ENCODE peak calls at places on chromosomes 12 and 14, in nine cellular contexts. I is GM23248; P is AG10803; G is effector memory CD4-positive, alpha-beta T cell; A is pancreas; H is astrocyte of the spinal cord; N is left ventricle myocardium inferior; R is BJ; C is AG04449. J is an unnamed sample.

GRCh38 chr14:71716371-71716770 is 215.9 kb upstream of the RGS6 start:
- DNase-seq in C (no peak), N (no peak), R (no peak), H (peak), P (peak), G (no peak), A (no peak), I (peak), J (no peak)

GRCh38 chr12:120252071-120252906 is 13.2 kb downstream of the PXN start:
- DNase-seq in R (no peak), G (peak), A (no peak), P (no peak), C (no peak), N (no peak), I (no peak), H (no peak), J (peak)

GRCh38 chr12:118219772-118220171 is 83.8 kb downstream of the PEBP1 start:
- DNase-seq in R (no peak), G (no peak), C (no peak), N (no peak), A (no peak), I (no peak), P (no peak), H (no peak), J (no peak)

GRCh38 chr12:21801522-21802288 is 27.2 kb upstream of the KCNJ8 start:
- DNase-seq in I (no peak), N (no peak), R (no peak), G (no peak), H (no peak), A (no peak), C (no peak), P (no peak), J (no peak)

GRCh38 chr12:85798122-85798521 is 38.1 kb downstream of the RASSF9 start:
- DNase-seq in N (no peak), H (no peak), R (no peak), P (no peak), C (no peak), G (no peak), I (no peak), A (no peak), J (no peak)

GRCh38 chr12:40768125-40768864 is 76.1 kb downstream of the CNTN1 start:
- DNase-seq in H (no peak), G (no peak), R (no peak), N (no peak), I (no peak), A (no peak), C (no peak), P (no peak), J (no peak)

GRCh38 chr12:74957231-74957630 is 252.4 kb downstream of the KCNC2 start:
- DNase-seq in H (no peak), N (no peak), R (no peak), C (no peak), I (no peak), G (no peak), P (no peak), A (no peak), J (no peak)

GRCh38 chr12:31929140-31929526 is 30.1 kb upstream of the RESF1 start:
- DNase-seq in I (no peak), P (no peak), H (no peak), A (no peak), C (no peak), G (no peak), N (no peak), R (no peak), J (peak)

GRCh38 chr12:58487280-58488141 is 432.8 kb downstream of the LRIG3 start:
- DNase-seq in A (no peak), I (peak), H (peak), R (peak), G (no peak), P (peak), C (peak), N (no peak), J (no peak)

GRCh38 chr12:16385779-16386646 is 38.6 kb downstream of the MGST1 start:
- DNase-seq in A (peak), I (peak), P (peak), C (peak), G (no peak), N (no peak), R (peak), H (peak), J (no peak)

GRCh38 chr14:22268875-22269274 is 320.1 kb downstream of the DAD1 start:
- DNase-seq in C (no peak), G (no peak), R (no peak), H (peak), N (no peak), A (no peak), P (no peak), I (peak), J (peak)

GRCh38 chr14:85273952-85274351 is 256.0 kb upstream of the FLRT2 start:
- DNase-seq in I (no peak), H (no peak), G (no peak), N (no peak), R (no peak), C (no peak), A (no peak), P (no peak), J (no peak)

GRCh38 chr12:77108707-77109106 is 43.3 kb upstream of the E2F7 start:
- DNase-seq in R (no peak), A (no peak), H (peak), N (no peak), I (no peak), P (no peak), G (no peak), C (no peak), J (no peak)

GRCh38 chr12:7349418-7349817 is 45.5 kb downstream of the ACSM4 start:
- DNase-seq in A (no peak), G (no peak), I (no peak), R (no peak), N (no peak), C (no peak), H (no peak), P (no peak), J (no peak)

GRCh38 chr12:49868952-49869815 is 26.3 kb upstream of the BCDIN3D start:
- DNase-seq in H (peak), I (peak), N (peak), R (peak), P (peak), G (no peak), C (peak), A (peak), J (no peak)

GRCh38 chr12:20369164-20370000 is 1.0 kb downstream of the PDE3A start:
- DNase-seq in C (no peak), H (peak), A (peak), N (peak), G (no peak), P (peak), I (peak), R (no peak), J (no peak)

GRCh38 chr12:117084405-117085317 is 14.6 kb downstream of the TESC start:
- DNase-seq in P (no peak), I (no peak), G (no peak), C (no peak), N (no peak), R (no peak), H (no peak), A (no peak), J (no peak)

GRCh38 chr14:100537701-100538565 is 49.3 kb downstream of the BEGAIN start:
- DNase-seq in A (peak), C (no peak), H (no peak), N (peak), I (no peak), G (no peak), R (no peak), P (no peak), J (no peak)

GRCh38 chr12:42921741-42922511 is 332.4 kb upstream of the PRICKLE1 start:
- DNase-seq in G (no peak), P (no peak), H (peak), I (peak), C (peak), A (no peak), R (peak), N (no peak), J (no peak)

GRCh38 chr12:57813971-57814771 is 4.4 kb downstream of the AVIL start:
- DNase-seq in N (no peak), G (no peak), I (no peak), P (no peak), A (no peak), R (no peak), H (peak), C (no peak), J (no peak)

GRCh38 chr14:24317141-24317927 is 6.0 kb downstream of the LTB4R start:
- DNase-seq in R (no peak), N (no peak), G (no peak), P (no peak), I (peak), A (no peak), C (no peak), H (no peak), J (no peak)

GRCh38 chr12:70305794-70306193 is 60.3 kb upstream of the KCNMB4 start:
- DNase-seq in H (peak), P (no peak), N (no peak), C (peak), I (peak), A (no peak), R (no peak), G (no peak), J (no peak)

GRCh38 chr12:111596985-111597730 is 2.0 kb downstream of the ATXN2 start:
- DNase-seq in P (peak), I (peak), C (no peak), A (peak), G (no peak), N (peak), H (peak), R (no peak), J (peak)

GRCh38 chr14:22987291-22987690 is 4.9 kb upstream of the AJUBA start:
- DNase-seq in A (no peak), I (no peak), G (no peak), N (no peak), R (no peak), H (no peak), C (no peak), P (no peak), J (no peak)

GRCh38 chr14:104643306-104643705 is 38.7 kb upstream of the TMEM179 start:
- DNase-seq in C (no peak), H (no peak), A (no peak), G (no peak), R (no peak), P (no peak), N (no peak), I (no peak), J (no peak)

GRCh38 chr12:101671839-101672238 is 25.6 kb upstream of the CHPT1 start:
- DNase-seq in R (no peak), P (no peak), N (no peak), C (no peak), H (no peak), A (no peak), I (no peak), G (no peak), J (no peak)

GRCh38 chr14:60805881-60806569 is 71.5 kb downstream of the MNAT1 start:
- DNase-seq in G (no peak), R (peak), A (no peak), C (peak), H (peak), P (peak), N (no peak), I (peak), J (no peak)

GRCh38 chr14:103716091-103716801 is 636 bp downstream of the ZFYVE21 start:
- DNase-seq in R (no peak), I (peak), H (no peak), A (peak), C (no peak), G (no peak), N (no peak), P (peak), J (peak)

GRCh38 chr14:90645842-90646443 is 170.3 kb downstream of the TTC7B start:
- DNase-seq in I (no peak), A (no peak), C (no peak), G (no peak), H (peak), R (no peak), P (peak), N (no peak), J (no peak)

GRCh38 chr14:59377991-59378720 is 87.0 kb downstream of the GPR135 start:
- DNase-seq in G (no peak), R (no peak), H (no peak), N (no peak), P (no peak), C (no peak), I (no peak), A (no peak), J (no peak)

GRCh38 chr12:92034858-92035401 is 110.7 kb downstream of the BTG1 start:
- DNase-seq in A (peak), H (peak), N (peak), C (no peak), G (peak), P (peak), R (no peak), I (peak), J (peak)

GRCh38 chr14:99589031-99589441 is 15.0 kb downstream of the CCDC85C start:
- DNase-seq in I (no peak), N (no peak), R (no peak), C (no peak), A (no peak), G (no peak), P (no peak), H (no peak), J (no peak)

GRCh38 chr12:110744697-110745264 is 2.1 kb upstream of the PPP1CC start:
- DNase-seq in I (peak), P (no peak), H (no peak), G (no peak), C (no peak), N (no peak), A (no peak), R (no peak), J (no peak)

GRCh38 chr14:32764131-32764530 is 174.5 kb upstream of the NPAS3 start:
- DNase-seq in H (peak), R (no peak), A (no peak), P (no peak), I (peak), G (no peak), N (no peak), C (peak), J (no peak)

GRCh38 chr14:58969951-58970751 is 218.3 kb upstream of the DAAM1 start:
- DNase-seq in I (no peak), G (no peak), R (no peak), P (peak), C (no peak), A (peak), H (peak), N (no peak), J (no peak)

GRCh38 chr14:82431031-82431430 is 897.4 kb upstream of the SEL1L start:
- DNase-seq in G (no peak), H (no peak), P (no peak), I (no peak), A (no peak), R (no peak), C (no peak), N (no peak), J (no peak)

GRCh38 chr12:6267007-6267721 is 43.3 kb upstream of the PLEKHG6 start:
- DNase-seq in A (no peak), P (peak), H (no peak), G (no peak), R (peak), N (no peak), C (no peak), I (peak), J (no peak)

GRCh38 chr12:93223440-93224426 is 154.0 kb upstream of the NUDT4 start:
- DNase-seq in G (no peak), A (no peak), C (no peak), I (peak), R (no peak), P (peak), N (no peak), H (no peak), J (no peak)

GRCh38 chr12:131923260-131923659 is 5.8 kb upstream of the PUS1 start:
- DNase-seq in I (no peak), A (peak), G (no peak), P (no peak), H (no peak), R (no peak), C (no peak), N (no peak), J (no peak)

DNA sequence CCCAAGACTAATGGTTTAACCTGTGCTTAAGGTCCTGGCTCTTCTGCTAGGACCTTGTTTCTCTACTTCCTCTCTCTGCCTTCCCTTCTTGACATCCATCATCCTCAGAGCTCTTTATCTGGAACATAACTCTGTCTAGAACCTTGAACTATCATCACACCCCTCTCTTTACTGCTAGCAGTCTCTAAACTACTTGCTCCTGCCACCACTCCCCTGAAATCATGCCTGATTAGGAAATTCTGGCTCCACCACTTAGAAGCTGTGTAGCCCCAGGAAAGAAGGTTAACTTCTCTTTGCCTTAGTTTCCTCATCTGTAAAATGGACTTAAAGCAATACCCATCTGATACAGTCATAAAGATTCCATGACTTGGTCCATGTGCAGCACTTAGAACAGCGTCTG is 9.1 kb downstream of the SLC38A1 start:
- DNase-seq in H (no peak), P (no peak), R (no peak), C (no peak), N (no peak), G (no peak), A (no peak), I (no peak), J (no peak)
- H3K4me3 ChIP-seq in H (no peak), P (no peak), R (no peak), C (no peak), N (no peak), G (no peak), A (no peak), I (peak), J (peak)

GRCh38 chr12:108515916-108516315 is 839 bp downstream of the FICD start:
- DNase-seq in R (no peak), N (no peak), C (no peak), G (no peak), A (peak), I (peak), P (no peak), H (no peak), J (no peak)
- H3K4me3 ChIP-seq in R (peak), N (peak), C (peak), G (peak), A (peak), I (peak), P (peak), H (peak), J (peak)

GRCh38 chr12:51270847-51271518 is 768 bp upstream of the SMAGP start:
- DNase-seq in P (peak), A (peak), I (peak), G (no peak), N (no peak), C (peak), R (peak), H (peak), J (no peak)
- H3K4me3 ChIP-seq in P (peak), A (peak), I (peak), G (peak), N (peak), C (peak), R (peak), H (peak), J (peak)

GRCh38 chr14:68952544-68953535 is 26.3 kb downstream of the ACTN1 start:
- DNase-seq in R (peak), A (no peak), H (peak), C (no peak), G (no peak), N (peak), P (peak), I (peak), J (no peak)
- H3K4me3 ChIP-seq in R (peak), A (no peak), H (no peak), C (peak), G (no peak), N (peak), P (peak), I (peak), J (no peak)

GRCh38 chr14:92687681-92688433 is 60.6 kb downstream of the LGMN start:
- DNase-seq in R (no peak), P (no peak), C (no peak), H (peak), N (no peak), G (no peak), A (peak), I (no peak), J (no peak)
- H3K4me3 ChIP-seq in R (no peak), P (no peak), C (no peak), H (peak), N (peak), G (no peak), A (peak), I (no peak), J (no peak)

J was measured in CD4-positive, CD25-positive, alpha-beta regulatory T cell.